ENCODE peak calls at places on chromosome 16, in six cellular contexts. I is IMR-90, Z is neuronal stem cell, L is H9, T is trophoblast cell, G is H1. Y is an unnamed sample. For H3K4me1, the result is how much of the 10 kb centered on the place peaks cover.

GRCh38 chr16:14401839-14402115 is 228.3 kb downstream of the PARN start:
- DNase-seq in L (no peak), G (no peak), Z (no peak), I (peak), T (no peak), Y (no peak)

GRCh38 chr16:48608452-48608851 is 1.5 kb downstream of the N4BP1 start:
- DNase-seq in Z (no peak), I (no peak), L (no peak), G (no peak), T (no peak), Y (peak)

GRCh38 chr16:24748242-24748641 is 18.8 kb downstream of the TNRC6A start:
- DNase-seq in Z (no peak), L (no peak), I (peak), T (peak), G (no peak), Y (no peak)

GRCh38 chr16:20383106-20384029 is 21.2 kb downstream of the PDILT start:
- DNase-seq in I (peak), T (peak), G (peak), L (peak), Z (peak), Y (peak)

GRCh38 chr16:75052481-75053211 is 53.8 kb downstream of the ZNRF1 start:
- DNase-seq in T (no peak), L (peak), G (no peak), I (no peak), Z (no peak), Y (peak)

GRCh38 chr16:11256657-11257130 is 690 bp upstream of the SOCS1 start:
- DNase-seq in G (no peak), L (peak), T (peak), I (peak), Z (peak), Y (peak)

GRCh38 chr16:26395700-26396099 is 671.0 kb upstream of the C16orf82 start:
- DNase-seq in T (no peak), I (no peak), G (no peak), L (no peak), Z (no peak), Y (no peak)

GRCh38 chr16:57628008-57628781 is at the start of gene ADGRG1:
- DNase-seq in I (peak), Z (peak), G (peak), L (peak), T (peak), Y (peak)

GRCh38 chr16:25570131-25570530 is 121.6 kb upstream of the HS3ST4 start:
- DNase-seq in L (no peak), T (no peak), Z (no peak), G (no peak), I (no peak), Y (no peak)

GRCh38 chr16:2015117-2015946 is 4.3 kb upstream of the NPW start:
- DNase-seq in L (no peak), G (no peak), Z (no peak), I (peak), T (no peak), Y (no peak)

GRCh38 chr16:86046026-86046713 is 147.2 kb downstream of the IRF8 start:
- DNase-seq in G (no peak), T (no peak), Z (no peak), L (no peak), I (no peak), Y (peak)

GRCh38 chr16:70735141-70735979 is 49.5 kb upstream of the MTSS2 start:
- DNase-seq in I (peak), L (peak), T (no peak), G (no peak), Z (no peak), Y (peak)

GRCh38 chr16:10502766-10503165 is 77.6 kb downstream of the EMP2 start:
- DNase-seq in L (no peak), Z (no peak), I (no peak), T (no peak), G (no peak), Y (peak)

GRCh38 chr16:65576139-65576538 is 454.3 kb upstream of the CDH11 start:
- DNase-seq in T (no peak), I (no peak), G (no peak), L (no peak), Z (no peak), Y (no peak)

GRCh38 chr16:85469929-85470590 is 143.1 kb upstream of the GSE1 start:
- DNase-seq in T (no peak), L (no peak), Z (no peak), I (no peak), G (no peak), Y (no peak)

GRCh38 chr16:54282202-54282922 is 4.2 kb downstream of the IRX3 start:
- DNase-seq in I (no peak), L (peak), T (no peak), G (peak), Z (peak), Y (peak)

GRCh38 chr16:67560827-67561342 is 1.4 kb upstream of the CTCF start:
- DNase-seq in I (no peak), T (no peak), G (no peak), Z (no peak), L (no peak), Y (no peak)

GRCh38 chr16:57529324-57530103 is 6.9 kb downstream of the CCDC102A start:
- DNase-seq in L (no peak), G (no peak), T (no peak), I (no peak), Z (no peak), Y (no peak)

GRCh38 chr16:4240624-4241023 is 1.3 kb downstream of the SRL start:
- DNase-seq in Z (no peak), G (no peak), T (no peak), I (no peak), L (no peak), Y (no peak)

GRCh38 chr16:65044861-65045260 is 77.0 kb downstream of the CDH11 start:
- DNase-seq in T (no peak), I (peak), Z (no peak), L (no peak), G (no peak), Y (no peak)

DNA sequence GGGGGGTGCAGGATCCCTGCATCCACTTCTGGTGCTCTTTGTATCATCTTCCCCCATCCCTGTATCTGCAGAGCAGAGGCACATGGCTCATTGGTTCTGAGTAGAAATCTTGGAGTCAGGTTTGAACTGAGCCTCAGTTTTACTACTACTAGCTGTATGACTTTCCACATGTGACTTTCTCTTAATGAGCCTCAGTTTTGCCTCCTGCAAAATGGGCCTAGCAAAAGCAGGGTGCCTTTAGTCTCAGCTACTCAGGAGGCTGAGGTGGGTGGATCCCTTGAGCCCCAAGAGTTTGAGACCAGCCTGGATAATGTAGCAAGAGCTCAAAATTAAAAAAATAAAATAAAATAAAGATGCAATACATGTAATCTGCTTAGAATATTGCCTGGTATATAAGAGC is 81.4 kb downstream of the SDR42E1 start:
- DNase-seq in Z (no peak), G (peak), T (no peak), I (no peak), L (no peak), Y (no peak)
- H3K4me1 ChIP-seq in Z (under half), G (under half), T (under half), I (under half), L (under half), Y (under half)

GRCh38 chr16:30802971-30803370 is 16.0 kb upstream of the ZNF629 start:
- DNase-seq in Z (no peak), I (no peak), L (no peak), G (no peak), T (no peak), Y (no peak)

GRCh38 chr16:30805056-30805369 is 18.0 kb upstream of the ZNF629 start:
- DNase-seq in L (no peak), T (peak), I (no peak), Z (peak), G (no peak), Y (no peak)

GRCh38 chr16:30808163-30808562 is 21.2 kb upstream of the ZNF629 start:
- DNase-seq in T (no peak), G (no peak), Z (no peak), I (no peak), L (no peak), Y (no peak)

GRCh38 chr16:30805370-30806169 is 18.6 kb upstream of the ZNF629 start:
- DNase-seq in T (peak), Z (peak), I (peak), G (peak), L (peak), Y (peak)
- H3K23ac ChIP-seq in T (no peak), Z (peak), I (peak), G (no peak), L (no peak), Y (peak)

DNA sequence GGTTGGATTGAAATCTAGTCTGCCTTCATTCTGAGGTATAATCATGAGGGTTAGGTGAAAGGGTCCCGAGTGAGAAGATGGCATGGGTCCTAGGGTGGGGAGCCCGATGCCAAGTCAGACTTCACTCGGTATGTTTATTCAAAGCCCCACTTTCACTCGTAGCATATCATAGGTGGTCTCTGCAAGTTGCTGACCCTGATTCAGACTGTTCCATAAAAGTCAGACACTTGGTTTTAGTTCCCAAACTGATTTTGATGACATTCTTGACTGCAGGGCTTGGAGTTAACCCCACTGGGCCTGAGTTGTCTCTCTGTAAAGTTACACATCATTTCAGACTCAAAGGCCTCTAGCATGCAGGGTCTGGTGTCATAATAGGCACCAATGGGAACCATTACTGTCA is 17.8 kb downstream of the HAPSTR1 start:
- DNase-seq in Z (no peak), L (no peak), I (no peak), T (no peak), G (no peak), Y (no peak)
- H3K4me1 ChIP-seq in Z (under half), L (under half), I (under half), T (under half), G (under half), Y (under half)

GRCh38 chr16:69565611-69566436 is at the start of gene NFAT5:
- DNase-seq in I (peak), L (peak), T (peak), Z (peak), G (peak), Y (peak)
- H3K23ac ChIP-seq in I (peak), L (no peak), T (peak), Z (peak), G (no peak), Y (peak)

GRCh38 chr16:90005956-90006663 is 13.1 kb downstream of the DBNDD1 start:
- DNase-seq in L (no peak), G (no peak), I (no peak), T (no peak), Z (no peak), Y (no peak)
- H3K4me1 ChIP-seq in L (under half), G (under half), I (under half), T (under half), Z (under half), Y (under half)

DNA sequence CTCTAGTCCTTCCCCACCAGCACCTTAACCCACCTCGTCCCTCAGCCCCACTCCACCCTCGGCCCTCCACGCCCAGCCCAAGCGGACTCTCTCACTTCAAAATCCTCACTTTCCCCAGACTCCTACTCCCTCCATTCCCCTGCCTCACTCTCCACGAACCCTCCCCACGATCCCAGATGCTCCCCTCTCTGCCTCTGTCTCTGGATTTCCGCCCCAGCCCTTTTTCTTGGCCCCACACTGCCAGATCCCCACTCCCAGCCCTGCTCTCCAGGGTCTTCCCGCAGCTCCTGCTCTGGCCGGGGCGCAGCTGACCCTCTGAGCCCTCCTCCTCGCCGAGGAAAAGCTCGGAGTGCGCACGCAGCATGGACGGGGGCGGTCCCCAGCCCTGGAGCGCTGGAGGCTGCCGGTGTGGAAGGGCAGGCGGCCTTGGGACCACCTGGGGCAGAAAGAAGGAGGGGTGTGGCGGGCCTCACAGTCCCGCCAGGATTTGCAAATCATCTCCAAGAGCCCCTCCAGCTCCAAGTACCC is at the start of gene TMEM114:
- DNase-seq in G (peak), T (no peak), I (no peak), Z (no peak), L (peak), Y (no peak)
- H3K23ac ChIP-seq in G (no peak), T (peak), I (no peak), Z (peak), L (no peak), Y (no peak)

DNA sequence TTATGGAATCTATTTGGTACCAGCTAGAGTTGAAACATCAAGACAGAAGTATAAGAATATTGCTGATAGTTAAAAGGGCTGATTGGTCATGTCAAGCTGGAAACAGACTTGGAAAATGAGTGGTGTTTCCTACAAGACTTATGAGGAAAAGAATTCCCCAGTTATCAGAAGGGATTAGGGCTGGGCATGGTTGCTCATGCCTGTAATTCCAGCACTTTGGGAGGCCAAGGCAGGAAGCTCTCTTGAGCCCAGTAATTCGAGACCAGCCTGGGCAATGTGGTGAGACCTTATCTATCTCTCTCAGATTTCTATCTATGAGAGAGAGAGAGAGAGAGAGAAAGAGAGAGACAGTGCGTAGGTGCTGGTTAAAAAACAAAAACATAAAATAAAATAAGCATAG is 139.5 kb upstream of the PMFBP1 start:
- DNase-seq in T (no peak), G (no peak), I (peak), L (no peak), Z (no peak), Y (peak)
- H3K4me1 ChIP-seq in T (under half), G (under half), I (under half), L (under half), Z (under half), Y (under half)

DNA sequence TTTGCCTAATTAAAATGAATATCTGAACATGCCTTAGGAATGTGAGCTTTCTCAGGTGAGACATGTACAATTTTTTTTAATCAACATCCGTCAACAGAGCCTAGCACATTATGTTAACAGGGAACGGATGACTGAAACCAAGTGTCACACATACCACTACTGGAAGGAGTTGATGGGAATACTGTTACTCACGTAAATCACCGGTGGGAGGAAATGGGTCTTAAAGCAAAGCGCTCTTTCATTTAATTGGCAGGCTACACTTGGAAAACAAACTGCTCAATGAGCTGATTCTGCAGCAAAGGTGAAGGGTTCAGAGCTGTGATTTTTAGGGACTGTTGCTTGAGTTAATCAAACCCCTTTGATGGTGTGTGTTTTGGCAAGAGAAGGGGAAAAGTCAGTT is 4.8 kb downstream of the CPPED1 start:
- DNase-seq in T (no peak), L (no peak), I (no peak), G (no peak), Z (no peak), Y (no peak)
- H3K23ac ChIP-seq in T (no peak), L (no peak), I (no peak), G (no peak), Z (no peak), Y (no peak)

GRCh38 chr16:88685156-88686061 is 898 bp downstream of the SNAI3 start:
- DNase-seq in I (peak), G (peak), T (no peak), Z (no peak), L (no peak), Y (no peak)

GRCh38 chr16:88684569-88685155 is 1.6 kb downstream of the SNAI3 start:
- DNase-seq in I (no peak), G (no peak), L (no peak), T (no peak), Z (no peak), Y (no peak)

GRCh38 chr16:88687254-88687576 is 908 bp upstream of the SNAI3 start:
- DNase-seq in Z (no peak), L (no peak), I (no peak), T (no peak), G (no peak), Y (no peak)

GRCh38 chr16:88686439-88687253 is at the start of gene SNAI3:
- DNase-seq in T (peak), L (peak), G (peak), Z (peak), I (peak), Y (peak)

GRCh38 chr16:88686062-88686438 is 257 bp downstream of the SNAI3 start:
- DNase-seq in L (no peak), T (no peak), Z (no peak), I (no peak), G (no peak), Y (no peak)
- H3K4me1 ChIP-seq in L (under half), T (under half), Z (under half), I (under half), G (under half), Y (under half)

Y was measured in mesendoderm.